ENCODE peak calls at places on chromosomes 1 and 21, in four cellular contexts. Q is CD8-positive, alpha-beta memory T cell; G is IMR-90; U is lung. D is an unnamed sample.

GRCh38 chr1:153395136-153395685 is 4.3 kb upstream of the S100A8 start:
- DNase-seq in G (no peak), Q (no peak), U (no peak), D (peak; percentile 3)

GRCh38 chr1:70075751-70076150 is 129.6 kb downstream of the LRRC40 start:
- DNase-seq in G (no peak), U (no peak), Q (no peak), D (no peak)

GRCh38 chr21:40902299-40902698 is 55.3 kb upstream of the DSCAM start:
- DNase-seq in G (no peak), U (no peak), Q (no peak), D (no peak)

GRCh38 chr1:167645161-167645560 is 15.1 kb downstream of the RCSD1 start:
- DNase-seq in U (no peak), Q (no peak), G (no peak), D (no peak)

GRCh38 chr1:162230096-162230495 is 146.6 kb downstream of the SPATA46 start:
- DNase-seq in G (no peak), U (no peak), Q (no peak), D (peak; percentile 58)

GRCh38 chr1:194295690-194296089 is 1109.3 kb upstream of the B3GALT2 start:
- DNase-seq in Q (no peak), G (peak; percentile 44), U (no peak), D (peak; percentile 76)

GRCh38 chr1:205014772-205015171 is 28.2 kb upstream of the CNTN2 start:
- DNase-seq in U (no peak), G (no peak), Q (no peak), D (no peak)

GRCh38 chr1:58162952-58163550 is 383.5 kb downstream of the OMA1 start:
- DNase-seq in Q (no peak), G (peak; percentile 52), U (peak; percentile 50), D (peak; percentile 85)

GRCh38 chr1:182173791-182174190 is 112.3 kb upstream of the ZNF648 start:
- DNase-seq in G (no peak), Q (no peak), U (no peak), D (no peak)

GRCh38 chr1:84869750-84870149 is 23.3 kb downstream of the LPAR3 start:
- DNase-seq in U (no peak), Q (no peak), G (peak; percentile 39), D (peak; percentile 81)

GRCh38 chr1:118258975-118259374 is 73.9 kb upstream of the SPAG17 start:
- DNase-seq in U (no peak), G (no peak), Q (no peak), D (no peak)

GRCh38 chr1:29527314-29528004 is 291.1 kb downstream of the PTPRU start:
- DNase-seq in Q (peak; percentile 8), U (peak; percentile 24), G (no peak), D (no peak)

GRCh38 chr1:180177931-180178330 is 23.3 kb downstream of the QSOX1 start:
- DNase-seq in U (no peak), Q (no peak), G (no peak), D (no peak)

GRCh38 chr1:59318271-59318865 is 21.5 kb downstream of the FGGY start:
- DNase-seq in U (no peak), Q (no peak), G (no peak), D (no peak)

GRCh38 chr1:50023292-50024159 is at the start of gene AGBL4:
- DNase-seq in Q (peak; percentile 44), G (no peak), U (peak; percentile 58), D (peak; percentile 33)

GRCh38 chr1:11157867-11158266 is 31.3 kb upstream of the ANGPTL7 start:
- DNase-seq in G (peak; percentile 54), Q (no peak), U (no peak), D (peak; percentile 65)

GRCh38 chr1:66156144-66156543 is 363.4 kb downstream of the PDE4B start:
- DNase-seq in G (no peak), U (no peak), Q (no peak), D (no peak)

DNA sequence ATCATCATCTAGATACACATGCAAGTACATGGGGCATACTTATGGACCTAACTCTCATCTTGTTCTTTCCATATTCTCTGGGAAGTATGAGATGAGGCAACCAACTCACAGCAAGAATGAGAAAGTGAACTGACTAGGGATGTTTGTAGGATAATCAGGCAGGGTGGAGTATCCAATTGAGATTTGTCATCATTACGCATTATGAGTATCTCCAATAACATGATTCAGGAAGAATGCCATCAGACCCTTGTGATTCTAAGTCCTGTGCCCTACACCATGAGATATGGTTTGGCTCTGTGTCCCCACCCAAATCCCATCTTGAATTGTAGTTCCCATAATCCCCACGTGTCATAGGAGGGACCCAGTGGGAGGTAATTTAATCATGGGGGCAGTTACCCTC is 154.0 kb downstream of the SLC30A10 start:
- DNase-seq in U (no peak), G (no peak), Q (no peak), D (no peak)
- H3K9me3 ChIP-seq in U (no peaks in the 10 kb centered on the region), G (no peaks in the 10 kb centered on the region), Q (no peaks in the 10 kb centered on the region), D (no peaks in the 10 kb centered on the region)

GRCh38 chr1:211172657-211173056 is 38.7 kb upstream of the KCNH1 start:
- DNase-seq in G (no peak), U (no peak), Q (no peak), D (no peak)

GRCh38 chr1:211174375-211174774 is 40.4 kb upstream of the KCNH1 start:
- DNase-seq in G (no peak), U (no peak), Q (no peak), D (no peak)

DNA sequence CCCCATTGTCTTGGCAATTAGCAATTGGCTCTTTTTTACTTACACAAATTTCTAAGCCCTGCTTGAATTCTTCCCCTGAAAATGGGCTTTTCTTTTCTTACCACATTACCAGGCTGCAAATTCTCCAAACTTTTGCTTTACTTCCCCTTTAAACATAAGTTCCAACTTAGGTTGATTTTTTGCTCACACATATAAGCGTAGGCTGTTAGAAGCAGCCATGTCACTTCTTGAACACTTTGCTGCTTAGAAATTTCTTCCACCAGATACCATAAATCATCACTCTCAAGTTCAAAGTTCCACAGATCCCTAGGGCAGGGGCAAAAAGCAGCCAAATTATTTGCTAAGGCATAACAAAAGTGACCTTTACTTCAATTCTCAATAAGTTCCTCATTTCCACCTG is 35.4 kb upstream of the KCNH1 start:
- DNase-seq in Q (no peak), U (no peak), G (no peak), D (no peak)
- H3K9me3 ChIP-seq in Q (no peaks in the 10 kb centered on the region), U (peaks cover 5% of the 10 kb centered on the region), G (peaks cover 6% of the 10 kb centered on the region), D (no peaks in the 10 kb centered on the region)

GRCh38 chr1:184083016-184083415 is 31.5 kb downstream of the TSEN15 start:
- DNase-seq in G (no peak), U (no peak), Q (no peak), D (no peak)
- H3K9me3 ChIP-seq in G (peaks cover 4% of the 10 kb centered on the region), U (no peaks in the 10 kb centered on the region), Q (no peaks in the 10 kb centered on the region), D (no peaks in the 10 kb centered on the region)

GRCh38 chr1:228242313-228242864 is 34.5 kb downstream of the OBSCN start:
- DNase-seq in Q (no peak), G (no peak), U (no peak), D (no peak)
- H3K9me3 ChIP-seq in Q (peaks cover 32% of the 10 kb centered on the region), G (peaks cover 46% of the 10 kb centered on the region), U (no peaks in the 10 kb centered on the region), D (no peaks in the 10 kb centered on the region)

GRCh38 chr1:106278706-106279105 is 777.8 kb upstream of the PRMT6 start:
- DNase-seq in U (no peak), Q (no peak), G (no peak), D (no peak)
- H3K9me3 ChIP-seq in U (peaks cover 4% of the 10 kb centered on the region), Q (no peaks in the 10 kb centered on the region), G (peaks cover 6% of the 10 kb centered on the region), D (no peaks in the 10 kb centered on the region)

DNA sequence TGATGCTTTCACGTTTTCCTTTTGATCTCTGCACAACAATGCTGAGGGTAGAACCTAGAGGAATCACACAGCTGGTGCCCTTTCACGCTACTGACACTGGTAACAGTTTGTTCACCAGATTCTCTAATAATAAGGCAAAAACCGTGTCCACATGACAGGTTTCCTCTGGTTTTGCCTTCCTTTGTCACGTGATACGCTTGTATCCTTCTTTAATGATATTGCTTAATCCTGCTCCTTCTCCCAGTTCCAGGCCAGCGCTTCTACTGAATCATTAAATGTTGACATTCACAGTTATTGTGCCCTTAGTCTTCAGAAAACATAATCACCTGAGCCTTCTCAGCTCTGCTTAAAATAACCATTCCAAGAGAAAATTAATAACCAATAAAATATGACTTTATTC is 978.2 kb upstream of the NCAM2 start:
- DNase-seq in Q (no peak), U (no peak), G (no peak), D (no peak)
- H3K9me3 ChIP-seq in Q (no peaks in the 10 kb centered on the region), U (no peaks in the 10 kb centered on the region), G (peaks cover 2% of the 10 kb centered on the region), D (no peaks in the 10 kb centered on the region)

GRCh38 chr1:78540056-78540455 is 49.3 kb downstream of the PTGFR start:
- DNase-seq in U (no peak), Q (no peak), G (peak; percentile 61), D (no peak)
- H3K9me3 ChIP-seq in U (no peaks in the 10 kb centered on the region), Q (no peaks in the 10 kb centered on the region), G (no peaks in the 10 kb centered on the region), D (no peaks in the 10 kb centered on the region)

DNA sequence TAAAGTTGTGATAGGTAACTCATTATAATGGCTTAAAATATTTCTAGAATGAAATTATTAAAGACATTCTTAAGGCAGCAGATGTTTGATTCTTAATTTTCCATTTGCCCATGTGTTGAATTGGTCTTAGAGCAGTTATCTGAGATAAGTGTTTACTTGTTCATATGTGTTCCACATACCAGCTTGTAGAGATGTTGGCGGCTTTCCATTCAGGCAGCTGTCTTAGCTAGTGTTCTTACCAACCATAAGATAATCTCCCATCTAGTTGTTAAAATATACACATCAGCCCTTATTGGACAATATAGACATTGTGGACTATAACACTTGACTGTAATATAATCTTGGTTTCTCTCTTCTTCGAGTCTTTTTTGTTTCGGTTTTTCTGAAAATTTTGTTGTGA is 1372.8 kb upstream of the ADGRL2 start:
- DNase-seq in G (no peak), Q (no peak), U (no peak), D (no peak)
- H3K9me3 ChIP-seq in G (no peaks in the 10 kb centered on the region), Q (no peaks in the 10 kb centered on the region), U (no peaks in the 10 kb centered on the region), D (no peaks in the 10 kb centered on the region)

GRCh38 chr1:83828456-83828855 is 170.5 kb downstream of the TTLL7 start:
- DNase-seq in U (no peak), G (no peak), Q (no peak), D (no peak)
- H3K9me3 ChIP-seq in U (no peaks in the 10 kb centered on the region), G (no peaks in the 10 kb centered on the region), Q (no peaks in the 10 kb centered on the region), D (no peaks in the 10 kb centered on the region)

D was measured in cardiac muscle cell.